ENCODE peak calls at places on chromosomes 13 and 19, in six cellular contexts. G is stomach, A is epithelial cell of prostate, J is dorsolateral prefrontal cortex, C is H9, H is brain microvascular endothelial cell. M is an unnamed sample.

GRCh38 chr19:46180701-46181385 is 32.8 kb downstream of the IGFL2 start:
- DNase-seq in G (no peak), J (no peak), C (no peak), A (peak), H (peak), M (no peak)

GRCh38 chr19:18202759-18203407 is 959 bp downstream of the RAB3A start:
- DNase-seq in A (no peak), H (no peak), G (no peak), C (peak), J (no peak), M (peak)

GRCh38 chr19:42284641-42285341 is 15.7 kb downstream of the CIC start:
- DNase-seq in H (no peak), G (no peak), A (no peak), C (peak), J (no peak), M (no peak)

GRCh38 chr19:54390942-54391577 is 24.2 kb upstream of the TTYH1 start:
- DNase-seq in H (peak), J (no peak), C (peak), G (peak), A (no peak), M (no peak)

GRCh38 chr19:41872775-41873647 is 4.1 kb upstream of the CD79A start:
- DNase-seq in G (peak), J (peak), C (peak), A (no peak), H (peak), M (peak)

GRCh38 chr13:75512253-75512652 is 25.4 kb downstream of the COMMD6 start:
- DNase-seq in J (no peak), A (no peak), C (no peak), G (no peak), H (no peak), M (no peak)

GRCh38 chr13:75091185-75091584 is 390.8 kb downstream of the TBC1D4 start:
- DNase-seq in G (no peak), J (no peak), A (no peak), H (no peak), C (no peak), M (no peak)

GRCh38 chr19:38917921-38918491 is 6.0 kb upstream of the CCER2 start:
- DNase-seq in C (no peak), H (no peak), A (no peak), G (no peak), J (no peak), M (no peak)

GRCh38 chr19:33366127-33366526 is 7.4 kb upstream of the CEBPG start:
- DNase-seq in G (no peak), J (no peak), A (no peak), H (no peak), C (no peak), M (no peak)

GRCh38 chr19:2080336-2080988 is 15.7 kb downstream of the MOB3A start:
- DNase-seq in A (no peak), G (no peak), C (no peak), H (no peak), J (no peak), M (no peak)

GRCh38 chr13:51614350-51614786 is 30.1 kb downstream of the WDFY2 start:
- DNase-seq in G (no peak), C (no peak), H (no peak), J (peak), A (no peak), M (no peak)

GRCh38 chr19:48833977-48834376 is 2.3 kb downstream of the HSD17B14 start:
- DNase-seq in C (peak), H (no peak), A (no peak), G (no peak), J (no peak), M (no peak)

GRCh38 chr13:77891041-77891440 is 27.6 kb downstream of the EDNRB start:
- DNase-seq in J (no peak), A (no peak), C (no peak), H (no peak), G (no peak), M (no peak)

GRCh38 chr13:112450567-112451240 is 74.5 kb downstream of the SPACA7 start:
- DNase-seq in J (no peak), C (no peak), G (peak), H (no peak), A (no peak), M (no peak)

GRCh38 chr19:4267101-4267900 is 11.8 kb upstream of the SHD start:
- DNase-seq in J (no peak), G (peak), H (peak), A (no peak), C (peak), M (no peak)

GRCh38 chr19:52992109-52993004 is 21.4 kb upstream of the ERVV-1 start:
- DNase-seq in J (no peak), A (no peak), H (peak), G (peak), C (peak), M (no peak)

GRCh38 chr13:23741879-23742510 is 147.2 kb downstream of the MIPEP start:
- DNase-seq in C (peak), H (no peak), G (no peak), J (no peak), A (no peak), M (no peak)

GRCh38 chr13:90717451-90717936 is 630.0 kb upstream of the MIR17HG start:
- DNase-seq in C (no peak), H (peak), G (no peak), A (peak), J (no peak), M (no peak)

GRCh38 chr13:113926301-113926761 is 47.5 kb downstream of the C13orf46 start:
- DNase-seq in J (no peak), A (no peak), H (no peak), C (peak), G (peak), M (no peak)

GRCh38 chr13:44132710-44133109 is 240.9 kb upstream of the SERP2 start:
- DNase-seq in J (peak), A (no peak), G (peak), C (no peak), H (peak), M (no peak)

GRCh38 chr13:105960326-105960725 is 575.1 kb downstream of the EFNB2 start:
- DNase-seq in J (no peak), H (no peak), A (no peak), C (no peak), G (no peak), M (peak)
- H3K27ac ChIP-seq in J (no peak), H (no peak), A (no peak), C (no peak), G (no peak), M (no peak)

DNA sequence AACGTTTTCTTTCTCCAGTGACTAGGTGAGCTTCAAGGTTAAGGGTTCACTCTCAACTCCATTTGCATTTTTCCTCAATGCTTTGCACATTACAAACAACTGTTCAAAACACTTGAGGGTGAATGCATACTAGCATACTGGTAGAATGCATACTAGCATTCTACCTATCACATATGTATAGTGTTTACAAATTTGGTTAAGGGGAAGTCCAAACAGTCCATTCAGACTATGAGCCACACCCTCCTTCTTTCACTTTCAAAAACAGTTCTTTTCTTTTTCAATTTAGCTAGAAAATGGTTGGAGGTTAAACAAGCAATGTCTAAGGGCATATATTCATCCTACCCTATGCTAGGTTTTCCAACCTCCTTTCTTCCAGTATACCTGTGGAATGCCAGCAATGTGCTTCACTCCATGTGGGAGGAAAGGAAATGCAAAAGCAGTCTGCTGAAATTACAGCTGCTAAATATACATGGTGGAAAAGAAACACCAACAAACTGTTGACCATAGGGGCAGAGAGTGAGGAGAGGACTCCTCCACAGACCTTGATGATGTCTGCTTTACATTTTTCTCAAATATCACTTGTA is 102.6 kb downstream of the DOCK9 start:
- DNase-seq in C (no peak), G (no peak), A (no peak), J (no peak), H (no peak), M (no peak)
- H3K27ac ChIP-seq in C (peak), G (no peak), A (no peak), J (no peak), H (no peak), M (no peak)

GRCh38 chr19:788821-789472 is 8.3 kb upstream of the PTBP1 start:
- DNase-seq in J (no peak), G (no peak), H (no peak), A (no peak), C (peak), M (no peak)

GRCh38 chr19:787551-787950 is 9.7 kb upstream of the PTBP1 start:
- DNase-seq in H (no peak), A (no peak), G (no peak), C (no peak), J (no peak), M (no peak)

GRCh38 chr19:791605-792360 is 5.5 kb upstream of the PTBP1 start:
- DNase-seq in A (no peak), H (no peak), J (no peak), C (peak), G (no peak), M (no peak)

GRCh38 chr19:790971-791604 is 6.2 kb upstream of the PTBP1 start:
- DNase-seq in A (no peak), J (no peak), G (no peak), C (no peak), H (no peak), M (no peak)

DNA sequence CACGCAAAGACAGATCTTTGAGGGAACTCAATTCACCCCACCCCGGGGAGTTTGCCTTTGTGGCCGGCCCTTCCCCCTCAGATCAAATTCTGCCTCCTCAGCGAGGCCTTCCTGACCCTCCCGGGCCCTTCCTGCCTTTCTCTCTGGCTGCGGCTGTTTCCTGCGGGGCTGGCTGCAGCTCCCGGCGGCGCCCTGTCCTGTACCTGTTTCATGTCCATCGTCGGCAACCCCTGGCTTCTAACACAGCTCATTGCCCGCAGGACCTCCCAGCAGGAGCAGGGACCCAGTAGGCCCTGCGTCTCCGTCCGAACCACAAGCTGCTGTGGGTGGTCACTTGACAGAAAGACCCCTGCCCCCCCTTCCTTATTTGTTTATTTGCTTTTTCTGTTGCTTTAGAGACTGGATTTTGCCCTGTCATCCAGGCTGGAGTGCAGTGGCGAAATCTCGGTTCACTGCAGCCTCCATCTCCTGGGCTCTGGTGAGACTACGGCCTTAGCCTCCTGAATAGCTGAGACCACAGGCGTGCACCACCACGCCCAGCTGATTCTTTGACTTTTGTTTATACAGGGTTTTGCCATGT is 7.7 kb upstream of the PTBP1 start:
- DNase-seq in J (no peak), G (no peak), C (peak), A (no peak), H (no peak), M (no peak)
- H3K27ac ChIP-seq in J (no peak), G (peak), C (no peak), A (no peak), H (no peak), M (no peak)

DNA sequence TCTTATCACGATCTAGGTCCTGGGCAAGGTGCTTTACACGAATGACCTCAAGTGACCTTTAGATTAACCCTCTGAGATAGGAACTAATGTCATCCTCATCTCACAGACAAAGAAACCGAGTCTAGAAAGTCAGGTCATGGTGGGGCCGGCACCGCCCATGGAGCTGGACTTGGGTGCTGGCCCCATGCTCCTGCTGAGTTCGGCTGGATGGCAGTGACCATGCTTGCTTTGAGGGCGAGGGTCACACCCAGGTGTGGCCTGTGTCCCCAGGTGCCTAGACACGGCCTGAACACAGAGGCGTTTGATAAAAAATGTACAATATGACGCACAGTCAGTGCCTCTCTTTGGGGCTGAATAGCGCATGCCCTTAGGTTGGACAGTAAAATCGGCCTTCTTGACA is 26.8 kb downstream of the COL4A2 start:
- DNase-seq in H (no peak), J (no peak), G (no peak), C (no peak), A (no peak), M (no peak)
- H3K27ac ChIP-seq in H (peak), J (no peak), G (no peak), C (no peak), A (no peak), M (no peak)

DNA sequence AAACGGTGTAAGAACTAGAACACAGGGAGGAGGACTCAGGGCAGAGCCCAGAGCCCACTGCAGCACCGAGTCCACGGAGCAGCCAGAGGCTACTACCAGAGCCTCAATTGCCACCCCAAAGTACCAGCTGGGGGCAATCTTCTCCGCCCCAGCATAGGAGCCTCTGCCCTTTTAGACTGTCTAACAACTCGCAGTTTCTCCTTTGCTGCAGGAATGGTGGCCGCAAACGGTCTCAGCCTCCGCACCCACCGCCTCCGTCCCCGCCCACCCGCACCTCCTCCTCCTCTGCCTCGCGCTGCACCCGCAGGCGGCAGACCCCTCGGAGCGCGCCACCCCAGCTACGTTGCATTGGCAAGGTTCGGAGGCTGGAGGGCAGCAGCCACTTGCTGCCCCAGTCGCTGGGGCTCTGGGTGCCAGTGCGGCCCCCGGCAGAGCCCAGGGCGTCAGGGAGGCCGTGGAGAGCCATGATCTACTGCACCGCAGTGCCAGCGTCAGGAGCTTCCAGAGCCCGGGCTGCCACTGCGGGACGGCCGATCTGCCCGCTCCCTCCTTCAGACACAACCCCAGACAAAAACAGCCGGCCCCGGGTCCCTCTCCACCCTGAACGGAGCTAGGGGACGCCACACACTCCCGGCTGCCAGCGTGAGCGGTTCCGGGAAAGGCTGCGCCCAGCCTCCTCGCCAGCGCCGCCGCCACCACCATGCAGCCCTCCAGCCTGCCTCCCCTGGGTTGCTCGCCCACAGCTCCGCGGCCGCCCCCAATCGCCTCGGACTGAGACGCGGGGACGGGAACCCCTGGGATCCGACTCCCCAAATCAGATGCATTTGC is 1.8 kb downstream of the FGF14 start:
- DNase-seq in H (no peak), J (peak), A (no peak), C (peak), G (no peak), M (peak)
- H3K27ac ChIP-seq in H (no peak), J (peak), A (no peak), C (no peak), G (no peak), M (peak)

GRCh38 chr19:47509973-47510372 is 4.9 kb downstream of the NAPA start:
- DNase-seq in G (peak), A (peak), H (no peak), J (peak), C (no peak), M (no peak)
- H3K27ac ChIP-seq in G (peak), A (peak), H (no peak), J (peak), C (no peak), M (peak)

GRCh38 chr13:39577203-39577602 is 25.8 kb downstream of the LHFPL6 start:
- DNase-seq in A (no peak), H (no peak), C (no peak), J (no peak), G (no peak), M (no peak)
- H3K27ac ChIP-seq in A (no peak), H (no peak), C (no peak), J (no peak), G (no peak), M (no peak)

GRCh38 chr19:56114711-56115110 is 6.4 kb downstream of the ZNF787 start:
- DNase-seq in C (no peak), G (no peak), A (no peak), J (no peak), H (no peak), M (no peak)

GRCh38 chr19:56112313-56112709 is 8.8 kb downstream of the ZNF787 start:
- DNase-seq in G (no peak), A (no peak), C (no peak), J (no peak), H (no peak), M (no peak)

GRCh38 chr19:56111601-56112312 is 9.3 kb downstream of the ZNF787 start:
- DNase-seq in A (no peak), C (no peak), G (peak), J (peak), H (no peak), M (no peak)

GRCh38 chr19:56114051-56114694 is 6.9 kb downstream of the ZNF787 start:
- DNase-seq in J (no peak), C (no peak), H (no peak), G (no peak), A (no peak), M (no peak)

DNA sequence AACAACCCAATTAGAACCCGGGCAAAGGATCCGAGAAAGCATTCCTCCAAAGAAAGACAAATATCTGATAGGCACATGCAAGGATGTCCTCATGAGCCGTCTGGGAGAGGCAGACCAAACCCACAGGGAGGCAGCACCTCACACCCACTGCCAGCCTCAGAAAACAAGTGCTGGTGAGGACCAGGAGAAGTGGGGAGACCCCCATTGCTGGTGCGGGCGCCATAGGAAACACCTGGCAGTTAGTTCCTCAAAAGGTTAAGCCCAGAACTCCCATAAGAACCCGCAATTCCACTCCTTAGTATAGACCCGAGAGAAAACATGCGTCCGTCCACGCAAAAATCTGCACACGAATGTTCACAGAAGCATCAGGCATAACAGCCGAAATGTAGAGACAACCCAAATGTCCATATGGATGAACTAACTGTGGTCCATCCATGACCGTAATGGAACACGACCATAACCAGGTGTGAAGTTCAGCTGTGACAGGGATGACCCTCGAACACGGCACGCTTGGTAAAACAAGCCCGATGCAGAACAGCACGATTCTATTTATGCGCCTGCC is 7.9 kb downstream of the ZNF787 start:
- DNase-seq in C (no peak), G (no peak), H (no peak), J (no peak), A (no peak), M (no peak)
- H3K27ac ChIP-seq in C (no peak), G (no peak), H (no peak), J (peak), A (no peak), M (no peak)

DNA sequence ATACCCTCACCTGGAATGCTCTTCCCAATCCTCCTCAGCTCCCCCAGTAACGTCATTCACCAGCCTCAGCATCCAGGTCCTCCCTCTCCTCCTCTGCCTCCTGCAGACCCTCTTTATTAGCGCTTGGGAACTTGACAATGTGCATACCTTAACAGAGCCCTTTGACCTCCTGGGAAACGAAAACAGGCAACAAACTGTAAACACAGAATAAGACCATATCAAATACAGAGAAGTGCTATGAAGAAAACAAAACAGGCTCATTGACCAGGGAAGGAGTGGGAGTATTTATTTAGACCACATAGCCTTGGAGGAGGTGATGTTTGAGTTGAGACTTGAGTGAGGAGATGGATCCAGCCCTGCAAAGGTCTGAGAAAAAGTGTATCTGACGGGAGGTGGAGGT is 107.9 kb upstream of the SLC7A1 start:
- DNase-seq in G (no peak), A (no peak), C (no peak), J (no peak), H (no peak), M (no peak)
- H3K27ac ChIP-seq in G (no peak), A (peak), C (no peak), J (no peak), H (peak), M (no peak)

DNA sequence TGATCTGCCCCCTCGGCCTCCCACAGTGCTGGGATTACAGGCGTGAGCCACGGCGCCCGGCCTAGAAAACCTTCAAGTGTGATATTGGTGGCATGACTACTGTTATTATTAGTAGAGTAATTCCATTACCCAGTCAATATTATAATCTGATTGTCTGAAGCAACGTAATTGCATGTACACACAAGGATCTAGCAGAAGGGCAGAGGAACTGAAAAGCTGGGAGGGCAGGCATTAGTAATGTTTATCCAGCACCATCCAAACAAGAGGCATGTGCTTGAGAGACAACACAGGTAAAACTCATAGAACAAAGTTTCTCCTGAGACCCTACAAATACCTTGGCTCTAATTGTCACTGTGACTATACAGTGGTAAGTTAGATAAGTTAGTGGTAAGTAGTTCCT is 56.2 kb upstream of the ITM2B start:
- DNase-seq in A (no peak), J (no peak), H (no peak), G (no peak), C (no peak), M (no peak)
- H3K27ac ChIP-seq in A (no peak), J (no peak), H (no peak), G (no peak), C (no peak), M (no peak)